ENCODE peak calls at places on chromosomes 6 and 20, in seven cellular contexts. L is stomach, Z is ovary, W is H1, T is vagina, M is prostate gland, U is adrenal gland. X is an unnamed sample.

GRCh38 chr20:34475979-34476736 is 40.1 kb upstream of the DYNLRB1 start:
- DNase-seq in M (peak; percentile 20), T (no peak), Z (peak; percentile 52), U (peak; percentile 55), W (no peak), L (peak; percentile 65), X (peak; percentile 28)

GRCh38 chr6:30889921-30890645 is 5.8 kb downstream of the DDR1 start:
- DNase-seq in M (peak; percentile 62), W (no peak), U (no peak), Z (no peak), L (no peak), T (no peak), X (no peak)

GRCh38 chr6:34459899-34460593 is 5.8 kb upstream of the PACSIN1 start:
- DNase-seq in W (peak; percentile 59), M (peak; percentile 44), U (peak; percentile 49), T (no peak), L (peak; percentile 58), Z (no peak), X (no peak)

GRCh38 chr20:57384486-57384885 is 6.7 kb upstream of the RBM38 start:
- DNase-seq in W (no peak), L (no peak), M (no peak), Z (no peak), T (no peak), U (no peak), X (no peak)

GRCh38 chr6:52788478-52788877 is 15.1 kb downstream of the GSTA1 start:
- DNase-seq in U (no peak), W (no peak), T (no peak), M (no peak), L (no peak), Z (no peak), X (no peak)

GRCh38 chr6:37576336-37576737 is 76.6 kb upstream of the CCDC167 start:
- DNase-seq in U (no peak), W (no peak), L (no peak), M (no peak), Z (no peak), T (no peak), X (no peak)

GRCh38 chr6:54327631-54328030 is 19.4 kb downstream of the TINAG start:
- DNase-seq in U (no peak), T (no peak), M (no peak), Z (no peak), W (no peak), L (no peak), X (no peak)

GRCh38 chr6:166688286-166688685 is 61.2 kb upstream of the RPS6KA2 start:
- DNase-seq in M (no peak), T (no peak), U (no peak), L (no peak), Z (no peak), W (no peak), X (no peak)

DNA sequence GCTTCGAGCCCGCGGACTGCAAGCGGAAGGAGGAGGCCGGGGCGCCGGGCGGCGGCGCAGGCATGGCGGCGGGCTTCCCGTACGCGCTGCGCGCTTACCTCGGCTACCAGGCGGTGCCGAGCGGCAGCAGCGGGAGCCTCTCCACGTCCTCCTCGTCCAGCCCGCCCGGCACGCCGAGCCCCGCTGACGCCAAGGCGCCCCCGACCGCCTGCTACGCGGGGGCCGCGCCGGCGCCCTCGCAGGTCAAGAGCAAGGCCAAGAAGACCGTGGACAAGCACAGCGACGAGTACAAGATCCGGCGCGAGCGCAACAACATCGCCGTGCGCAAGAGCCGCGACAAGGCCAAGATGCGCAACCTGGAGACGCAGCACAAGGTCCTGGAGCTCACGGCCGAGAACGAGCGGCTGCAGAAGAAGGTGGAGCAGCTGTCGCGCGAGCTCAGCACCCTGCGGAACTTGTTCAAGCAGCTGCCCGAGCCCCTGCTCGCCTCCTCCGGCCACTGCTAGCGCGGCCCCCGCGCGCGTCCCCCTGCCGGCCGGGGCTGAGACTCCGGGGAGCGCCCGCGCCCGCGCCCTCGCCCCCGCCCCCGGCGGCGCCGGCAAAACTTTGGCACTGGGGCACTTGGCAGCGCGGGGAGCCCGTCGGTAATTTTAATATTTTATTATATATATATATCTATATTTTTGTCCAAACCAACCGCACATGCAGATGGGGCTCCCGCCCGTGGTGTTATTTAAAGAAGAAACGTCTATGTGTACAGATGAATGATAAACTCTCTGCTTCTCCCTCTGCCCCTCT is 1.1 kb downstream of the CEBPB start:
- DNase-seq in T (no peak), L (peak; percentile 47), M (peak; percentile 36), W (peak; percentile 76), Z (peak; percentile 63), U (peak; percentile 60), X (peak; percentile 51)
- TF ChIP-seq POLR2A in T (no peak), L (no peak), M (no peak), W (peak; percentile 61), Z (no peak), U (peak; percentile 62), X (no peak)

GRCh38 chr6:113363866-113364265 is 493.3 kb upstream of the MARCKS start:
- DNase-seq in M (no peak), T (no peak), Z (no peak), W (no peak), L (no peak), U (no peak), X (no peak)

GRCh38 chr6:113359155-113360140 is 497.7 kb upstream of the MARCKS start:
- DNase-seq in W (no peak), Z (no peak), L (peak; percentile 42), U (no peak), T (no peak), M (no peak), X (no peak)

GRCh38 chr6:113358063-113358583 is 499.0 kb upstream of the MARCKS start:
- DNase-seq in U (no peak), W (no peak), L (no peak), Z (no peak), T (no peak), M (no peak), X (no peak)

GRCh38 chr6:113362542-113363430 is 494.4 kb upstream of the MARCKS start:
- DNase-seq in W (no peak), U (no peak), T (no peak), L (no peak), M (no peak), Z (no peak), X (no peak)

GRCh38 chr6:113361014-113361645 is 496.0 kb upstream of the MARCKS start:
- DNase-seq in T (no peak), U (no peak), M (no peak), W (no peak), L (no peak), Z (no peak), X (no peak)
- H3K4me1 ChIP-seq in T (no peaks in the 10 kb centered on the region), U (no peaks in the 10 kb centered on the region), M (no peaks in the 10 kb centered on the region), W (peaks cover 12% of the 10 kb centered on the region), L (no peaks in the 10 kb centered on the region), Z (no peaks in the 10 kb centered on the region), X (no peaks in the 10 kb centered on the region)

DNA sequence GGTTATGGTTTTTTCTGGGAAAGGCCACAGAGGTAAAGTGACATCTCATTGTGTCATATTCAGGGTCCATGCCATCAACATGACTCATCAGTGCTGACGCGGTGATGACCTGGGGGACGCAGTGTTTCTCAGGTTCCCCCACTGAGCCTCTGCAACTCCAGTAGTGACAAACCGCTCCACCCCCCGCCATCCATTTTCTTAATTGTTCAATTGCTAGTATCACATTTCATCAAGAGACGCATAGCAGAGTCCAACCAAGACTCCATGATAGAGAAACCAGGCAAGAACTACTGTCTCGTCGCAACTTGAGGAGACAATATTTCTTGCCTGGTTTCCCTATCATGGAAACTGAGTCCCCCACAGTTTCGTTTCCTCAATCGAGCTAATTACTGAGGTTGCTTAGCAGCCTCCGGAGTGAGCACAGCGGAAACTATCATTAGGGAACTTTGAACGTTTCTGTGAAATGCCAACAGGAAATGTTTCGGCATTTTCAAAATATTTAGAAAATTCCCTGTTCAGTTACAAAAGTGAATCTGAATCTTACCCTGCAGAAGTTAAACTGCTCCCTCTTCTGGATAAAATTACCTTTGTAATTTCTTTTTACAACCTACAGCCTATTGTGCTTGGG is 12.2 kb upstream of the SERPINB1 start:
- DNase-seq in Z (peak; percentile 61), L (no peak), M (peak; percentile 23), U (peak; percentile 66), T (no peak), W (no peak), X (peak; percentile 49)
- TF ChIP-seq POLR2A in Z (no peak), L (no peak), M (no peak), U (no peak), T (no peak), W (no peak), X (no peak)

GRCh38 chr6:26454641-26455040 is 3.1 kb upstream of the BTN2A1 start:
- DNase-seq in Z (no peak), M (no peak), L (no peak), W (no peak), U (no peak), T (no peak), X (no peak)

GRCh38 chr6:26455357-26455970 is 2.3 kb upstream of the BTN2A1 start:
- DNase-seq in L (no peak), T (no peak), Z (no peak), U (no peak), W (no peak), M (no peak), X (no peak)

GRCh38 chr6:26457796-26458688 is at the start of gene BTN2A1:
- DNase-seq in T (no peak), U (peak; percentile 82), W (peak; percentile 71), M (peak; percentile 89), L (peak; percentile 79), Z (peak; percentile 82), X (peak; percentile 70)

GRCh38 chr6:26459023-26459810 is 1.5 kb downstream of the BTN2A1 start:
- DNase-seq in U (no peak), M (no peak), W (no peak), T (no peak), L (no peak), Z (no peak), X (no peak)

GRCh38 chr6:26457407-26457795 is 354 bp upstream of the BTN2A1 start:
- DNase-seq in L (no peak), Z (peak; percentile 38), W (peak; percentile 59), M (no peak), U (no peak), T (no peak), X (peak; percentile 44)
- H3K4me1 ChIP-seq in L (peaks cover 34% of the 10 kb centered on the region), Z (peaks cover 12% of the 10 kb centered on the region), W (peaks cover 6% of the 10 kb centered on the region), M (peaks cover 16% of the 10 kb centered on the region), U (peaks cover 46% of the 10 kb centered on the region), T (peaks cover 47% of the 10 kb centered on the region), X (peaks cover 12% of the 10 kb centered on the region)

X was measured in uterus.